ENCODE peak calls at places on chromosomes 13 and 19, in nine cellular contexts. A, Q, W, E, V, T, G, X and L are unnamed samples.

GRCh38 chr13:101218484-101218883 is 197.8 kb downstream of the NALCN start:
- DNase-seq in A (no peak), Q (no peak), W (no peak), E (no peak), V (no peak), T (peak), G (no peak), X (no peak), L (no peak)

GRCh38 chr13:54934121-54934520 is 1905.5 kb downstream of the OLFM4 start:
- DNase-seq in A (no peak), Q (no peak), W (no peak), E (no peak), V (no peak), T (no peak), G (no peak), X (no peak), L (no peak)

GRCh38 chr13:47794963-47795362 is 206.1 kb downstream of the SUCLA2 start:
- DNase-seq in A (no peak), Q (no peak), W (no peak), E (no peak), V (no peak), T (peak), G (peak), X (no peak), L (no peak)

GRCh38 chr13:29529755-29530154 is 65.7 kb downstream of the SLC7A1 start:
- DNase-seq in A (no peak), Q (no peak), W (no peak), E (no peak), V (no peak), T (no peak), G (no peak), X (no peak), L (no peak)

GRCh38 chr13:24540236-24541126 is 27.9 kb upstream of the PARP4 start:
- DNase-seq in A (no peak), Q (no peak), W (no peak), E (no peak), V (no peak), T (no peak), G (no peak), X (no peak), L (no peak)

GRCh38 chr19:33456845-33457220 is 64.8 kb downstream of the PEPD start:
- DNase-seq in A (no peak), Q (no peak), W (no peak), E (no peak), V (no peak), T (no peak), G (no peak), X (no peak), L (no peak)

GRCh38 chr19:50842130-50842529 is 8.8 kb upstream of the KLK15 start:
- DNase-seq in A (no peak), Q (no peak), W (no peak), E (no peak), V (no peak), T (no peak), G (no peak), X (no peak), L (no peak)

GRCh38 chr13:110268061-110268460 is 38.9 kb downstream of the COL4A1 start:
- DNase-seq in A (no peak), Q (no peak), W (no peak), E (peak), V (no peak), T (no peak), G (no peak), X (no peak), L (no peak)

GRCh38 chr19:1855828-1856255 is 7.5 kb downstream of the KLF16 start:
- DNase-seq in A (no peak), Q (no peak), W (no peak), E (no peak), V (no peak), T (no peak), G (no peak), X (no peak), L (no peak)

GRCh38 chr13:107043016-107043957 is 475.4 kb upstream of the ARGLU1 start:
- DNase-seq in A (no peak), Q (no peak), W (no peak), E (no peak), V (no peak), T (no peak), G (no peak), X (no peak), L (no peak)

GRCh38 chr19:7874080-7874856 is at the start of gene PRR36:
- DNase-seq in A (peak), Q (no peak), W (peak), E (no peak), V (no peak), T (no peak), G (peak), X (no peak), L (no peak)

GRCh38 chr13:74346960-74347359 is 212.8 kb upstream of the KLF12 start:
- DNase-seq in A (no peak), Q (no peak), W (no peak), E (no peak), V (no peak), T (no peak), G (no peak), X (no peak), L (no peak)

GRCh38 chr13:74301200-74302063 is 167.2 kb upstream of the KLF12 start:
- DNase-seq in A (no peak), Q (no peak), W (no peak), E (no peak), V (no peak), T (no peak), G (no peak), X (no peak), L (no peak)

GRCh38 chr13:98484289-98485219 is 92.4 kb downstream of the STK24 start:
- DNase-seq in A (no peak), Q (peak), W (peak), E (peak), V (peak), T (peak), G (peak), X (peak), L (peak)

GRCh38 chr13:98301721-98302120 is 124.7 kb upstream of the RNF113B start:
- DNase-seq in A (no peak), Q (no peak), W (no peak), E (no peak), V (peak), T (no peak), G (peak), X (no peak), L (no peak)

GRCh38 chr19:34578173-34578572 is 96.6 kb downstream of the WTIP start:
- DNase-seq in A (no peak), Q (no peak), W (no peak), E (no peak), V (no peak), T (no peak), G (no peak), X (no peak), L (no peak)

GRCh38 chr19:681029-681626 is 4.9 kb downstream of the FSTL3 start:
- DNase-seq in A (no peak), Q (no peak), W (no peak), E (no peak), V (no peak), T (no peak), G (no peak), X (no peak), L (no peak)